ENCODE peak calls at places on chromosomes 1 and 21, in six cellular contexts. Q is HCT116, F is GM12878, T is H1, P is K562, H is SK-N-SH. E is an unnamed sample.

GRCh38 chr1:93565496-93566221 is 116.0 kb downstream of the BCAR3 start:
- DNase-seq in Q (no peak), F (no peak), T (no peak), P (no peak), H (no peak), E (no peak)

GRCh38 chr1:84442256-84442655 is 36.8 kb upstream of the RPF1 start:
- DNase-seq in Q (peak), F (peak), T (no peak), P (no peak), H (peak), E (no peak)

GRCh38 chr1:172588296-172589291 is 55.6 kb downstream of the SUCO start:
- DNase-seq in Q (peak), F (no peak), T (no peak), P (peak), H (no peak), E (no peak)

GRCh38 chr1:109993885-109994284 is 9.3 kb downstream of the AHCYL1 start:
- DNase-seq in Q (no peak), F (no peak), T (no peak), P (no peak), H (no peak), E (no peak)

GRCh38 chr1:243496173-243496553 is 240.3 kb downstream of the SDCCAG8 start:
- DNase-seq in Q (no peak), F (no peak), T (no peak), P (no peak), H (no peak), E (no peak)

GRCh38 chr1:36857761-36858160 is 176.6 kb downstream of the GRIK3 start:
- DNase-seq in Q (no peak), F (no peak), T (no peak), P (no peak), H (peak), E (peak)

GRCh38 chr1:59013928-59014279 is 230.1 kb upstream of the JUN start:
- DNase-seq in Q (no peak), F (no peak), T (no peak), P (no peak), H (no peak), E (no peak)

GRCh38 chr1:116219651-116220434 is 108.6 kb downstream of the MAB21L3 start:
- DNase-seq in Q (no peak), F (no peak), T (no peak), P (no peak), H (no peak), E (no peak)

GRCh38 chr1:54857066-54857660 is 29.8 kb downstream of the DHCR24 start:
- DNase-seq in Q (no peak), F (no peak), T (no peak), P (no peak), H (no peak), E (no peak)

GRCh38 chr1:16021681-16022080 is at the start of gene CLCNKA:
- DNase-seq in Q (no peak), F (no peak), T (no peak), P (no peak), H (no peak), E (no peak)

GRCh38 chr1:61978866-61979265 is 215.8 kb upstream of the L1TD1 start:
- DNase-seq in Q (no peak), F (no peak), T (no peak), P (no peak), H (no peak), E (no peak)

GRCh38 chr1:40820911-40821693 is 37.5 kb downstream of the KCNQ4 start:
- DNase-seq in Q (no peak), F (no peak), T (no peak), P (peak), H (peak), E (no peak)

GRCh38 chr1:156291226-156292061 is 4.0 kb downstream of the GLMP start:
- DNase-seq in Q (no peak), F (no peak), T (peak), P (peak), H (peak), E (peak)

GRCh38 chr1:197774691-197775281 is 494 bp downstream of the DENND1B start:
- DNase-seq in Q (no peak), F (no peak), T (peak), P (peak), H (peak), E (no peak)

GRCh38 chr1:170414989-170415733 is 116.8 kb upstream of the GORAB start:
- DNase-seq in Q (no peak), F (no peak), T (no peak), P (no peak), H (no peak), E (no peak)

GRCh38 chr21:15729674-15730483 is at the start of gene USP25:
- DNase-seq in Q (peak), F (peak), T (peak), P (peak), H (peak), E (peak)

GRCh38 chr1:84410328-84411107 is 12.2 kb downstream of the DNASE2B start:
- DNase-seq in Q (no peak), F (no peak), T (no peak), P (no peak), H (no peak), E (no peak)

GRCh38 chr1:242634732-242635131 is 110.2 kb upstream of the PLD5 start:
- DNase-seq in Q (no peak), F (no peak), T (no peak), P (no peak), H (no peak), E (no peak)

GRCh38 chr1:36322786-36323635 is 434 bp downstream of the EVA1B start:
- DNase-seq in Q (no peak), F (no peak), T (peak), P (peak), H (peak), E (no peak)

GRCh38 chr1:164704954-164705353 is 146.0 kb downstream of the PBX1 start:
- DNase-seq in Q (no peak), F (no peak), T (no peak), P (no peak), H (peak), E (no peak)

GRCh38 chr1:31335007-31335406 is 37.9 kb downstream of the FABP3 start:
- DNase-seq in Q (peak), F (peak), T (no peak), P (no peak), H (peak), E (peak)

GRCh38 chr1:51989582-51990477 is 670 bp downstream of the RAB3B start:
- DNase-seq in Q (no peak), F (no peak), T (no peak), P (no peak), H (no peak), E (no peak)
- TF ChIP-seq YY1 in Q (no peak), F (no peak), T (no peak), P (no peak), H (no peak), E (no peak)

GRCh38 chr1:27517907-27518718 is 28.1 kb upstream of the WASF2 start:
- DNase-seq in Q (no peak), F (no peak), T (no peak), P (peak), H (no peak), E (no peak)

GRCh38 chr1:27519341-27520258 is 29.6 kb upstream of the WASF2 start:
- DNase-seq in Q (no peak), F (no peak), T (no peak), P (no peak), H (peak), E (no peak)

GRCh38 chr1:27518808-27519207 is 28.8 kb upstream of the WASF2 start:
- DNase-seq in Q (no peak), F (no peak), T (no peak), P (no peak), H (no peak), E (no peak)

GRCh38 chr1:27515626-27516025 is 25.7 kb upstream of the WASF2 start:
- DNase-seq in Q (no peak), F (no peak), T (no peak), P (no peak), H (no peak), E (no peak)

GRCh38 chr1:27517305-27517704 is 27.3 kb upstream of the WASF2 start:
- DNase-seq in Q (no peak), F (no peak), T (no peak), P (no peak), H (no peak), E (no peak)
- TF ChIP-seq YY1 in Q (no peak), F (no peak), T (no peak), P (no peak), H (no peak), E (no peak)

GRCh38 chr21:14120091-14120734 is 90.5 kb downstream of the LIPI start:
- DNase-seq in Q (no peak), F (peak), T (peak), P (peak), H (peak), E (peak)
- TF ChIP-seq YY1 in Q (no peak), F (peak), T (no peak), P (no peak), H (no peak), E (no peak)

GRCh38 chr21:25528511-25528910 is 78.8 kb downstream of the MRPL39 start:
- DNase-seq in Q (no peak), F (no peak), T (no peak), P (no peak), H (no peak), E (no peak)
- TF ChIP-seq YY1 in Q (no peak), F (no peak), T (no peak), P (no peak), H (no peak), E (no peak)

GRCh38 chr1:228351850-228352249 is 54.8 kb downstream of the TRIM11 start:
- DNase-seq in Q (no peak), F (no peak), T (no peak), P (no peak), H (no peak), E (no peak)
- TF ChIP-seq YY1 in Q (no peak), F (no peak), T (no peak), P (no peak), H (no peak), E (no peak)

DNA sequence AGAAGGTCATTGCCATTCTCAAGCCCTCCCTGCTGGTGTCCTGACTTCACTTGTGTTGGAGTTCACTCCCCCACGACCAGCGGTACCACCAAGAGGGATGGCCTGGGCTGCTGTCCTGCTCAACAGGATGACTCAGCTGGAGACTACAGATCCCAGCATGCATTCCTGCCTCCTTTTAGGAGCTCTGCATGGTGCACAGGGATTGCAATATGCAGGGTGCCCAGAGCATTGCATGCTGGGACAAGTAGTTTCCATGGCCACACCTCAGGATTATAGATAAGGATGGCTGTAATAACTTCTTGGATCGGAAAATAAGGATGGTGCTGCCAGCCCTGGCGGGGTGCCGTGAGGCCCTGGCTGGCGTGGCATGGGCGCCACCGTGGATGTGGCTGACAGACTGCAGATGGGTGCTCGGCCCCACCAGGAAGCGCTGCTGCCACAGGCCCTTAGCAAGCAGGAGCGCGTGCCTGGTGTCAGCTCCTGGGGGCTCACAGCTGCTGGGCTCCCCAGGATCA is 150.0 kb downstream of the CASZ1 start:
- DNase-seq in Q (peak), F (no peak), T (no peak), P (peak), H (peak), E (no peak)
- TF ChIP-seq YY1 in Q (no peak), F (no peak), T (no peak), P (peak), H (no peak), E (no peak)

E was measured in NT2/D1.